ENCODE peak calls at places on chromosomes 4 and X, in seven cellular contexts. C is neuronal stem cell, Q is dorsolateral prefrontal cortex, K is thoracic aorta, L is lung, T is HCT116, U is upper lobe of right lung. V is an unnamed sample. For H3K27me3, the result is how much of the 10 kb centered on the place peaks cover.

GRCh38 chr4:5976921-5977320 is 41.3 kb downstream of the C4orf50 start:
- DNase-seq in T (no peak), C (no peak), K (no peak), U (peak), Q (no peak), L (no peak), V (peak)

GRCh38 chr4:171834640-171835039 is 21.4 kb downstream of the GALNTL6 start:
- DNase-seq in Q (no peak), K (no peak), C (no peak), U (no peak), L (no peak), T (no peak), V (no peak)

GRCh38 chr4:4866124-4866832 is 6.8 kb downstream of the MSX1 start:
- DNase-seq in U (no peak), K (no peak), Q (no peak), L (no peak), C (no peak), T (no peak), V (peak)

GRCh38 chr4:24105183-24106039 is 215.6 kb upstream of the PPARGC1A start:
- DNase-seq in T (no peak), Q (no peak), K (no peak), U (no peak), L (no peak), C (no peak), V (no peak)

GRCh38 chrX:100376581-100376980 is 33.5 kb downstream of the PCDH19 start:
- DNase-seq in T (no peak), K (no peak), L (no peak), C (no peak), Q (no peak), U (no peak), V (no peak)

GRCh38 chr4:26873391-26874026 is 12.9 kb downstream of the STIM2 start:
- DNase-seq in L (no peak), U (no peak), K (no peak), Q (no peak), C (no peak), T (no peak), V (no peak)

GRCh38 chr4:74364649-74365491 is at the start of gene EREG:
- DNase-seq in T (peak), Q (no peak), C (peak), K (no peak), U (peak), L (no peak), V (peak)

GRCh38 chr4:139898293-139898692 is 232.7 kb downstream of the MGST2 start:
- DNase-seq in K (no peak), Q (no peak), C (no peak), L (no peak), T (no peak), U (no peak), V (no peak)

GRCh38 chr4:134935320-134935719 is 733.7 kb upstream of the PABPC4L start:
- DNase-seq in Q (no peak), C (peak), K (no peak), U (no peak), T (no peak), L (no peak), V (peak)

GRCh38 chrX:14010566-14010965 is 19.1 kb downstream of the GEMIN8 start:
- DNase-seq in T (no peak), Q (no peak), U (no peak), K (no peak), L (no peak), C (no peak), V (no peak)

GRCh38 chr4:149264093-149264733 is 551.4 kb downstream of the IQCM start:
- DNase-seq in Q (no peak), C (peak), T (peak), U (no peak), L (peak), K (no peak), V (peak)

GRCh38 chr4:114361249-114361648 is 237.4 kb upstream of the UGT8 start:
- DNase-seq in Q (no peak), K (no peak), U (no peak), L (no peak), T (no peak), C (no peak), V (no peak)

GRCh38 chr4:126230244-126230643 is 915.5 kb downstream of the FAT4 start:
- DNase-seq in C (no peak), K (no peak), U (no peak), Q (no peak), T (no peak), L (no peak), V (no peak)

GRCh38 chrX:115913575-115913974 is 257.0 kb upstream of the AGTR2 start:
- DNase-seq in T (no peak), C (no peak), U (no peak), Q (no peak), K (no peak), L (no peak), V (no peak)

GRCh38 chr4:6441758-6442157 is 30.7 kb downstream of the PPP2R2C start:
- DNase-seq in K (no peak), Q (no peak), L (no peak), C (no peak), T (no peak), U (no peak), V (peak)

GRCh38 chr4:6386091-6386490 is 86.3 kb downstream of the PPP2R2C start:
- DNase-seq in Q (no peak), K (no peak), C (no peak), L (no peak), U (no peak), T (no peak), V (no peak)

GRCh38 chr4:29046166-29046565 is 1674.0 kb upstream of the PCDH7 start:
- DNase-seq in L (no peak), T (no peak), Q (no peak), K (no peak), C (no peak), U (no peak), V (no peak)

GRCh38 chrX:67613366-67613765 is 69.5 kb downstream of the AR start:
- DNase-seq in L (no peak), U (no peak), K (no peak), Q (no peak), T (no peak), C (no peak), V (no peak)

GRCh38 chr4:72326692-72327632 is 242.1 kb downstream of the ADAMTS3 start:
- DNase-seq in U (no peak), Q (no peak), C (no peak), K (no peak), L (no peak), T (peak), V (no peak)

GRCh38 chr4:69831646-69832325 is 28.2 kb downstream of the SULT1E1 start:
- DNase-seq in U (no peak), Q (no peak), T (no peak), L (no peak), K (no peak), C (no peak), V (no peak)

GRCh38 chr4:158168606-158169005 is 4.2 kb downstream of the GASK1B start:
- DNase-seq in C (no peak), L (no peak), K (no peak), T (no peak), Q (no peak), U (no peak), V (no peak)

GRCh38 chr4:76850010-76850441 is 47.9 kb downstream of the SOWAHB start:
- DNase-seq in C (no peak), Q (no peak), L (no peak), T (peak), K (no peak), U (no peak), V (no peak)

GRCh38 chr4:118280501-118281218 is 72.1 kb downstream of the PRSS12 start:
- DNase-seq in Q (no peak), L (peak), T (peak), C (peak), K (no peak), U (no peak), V (peak)
- H3K4me3 ChIP-seq in Q (no peak), L (no peak), T (peak), C (no peak), K (no peak), U (peak), V (no peak)

GRCh38 chrX:152206426-152206825 is 68.0 kb upstream of the MAGEA10 start:
- DNase-seq in Q (no peak), U (no peak), T (no peak), C (no peak), L (no peak), K (no peak), V (no peak)
- H3K27me3 ChIP-seq in Q (under half), U (under half), T (under half), C (under half), L (under half), K (under half), V (under half)

DNA sequence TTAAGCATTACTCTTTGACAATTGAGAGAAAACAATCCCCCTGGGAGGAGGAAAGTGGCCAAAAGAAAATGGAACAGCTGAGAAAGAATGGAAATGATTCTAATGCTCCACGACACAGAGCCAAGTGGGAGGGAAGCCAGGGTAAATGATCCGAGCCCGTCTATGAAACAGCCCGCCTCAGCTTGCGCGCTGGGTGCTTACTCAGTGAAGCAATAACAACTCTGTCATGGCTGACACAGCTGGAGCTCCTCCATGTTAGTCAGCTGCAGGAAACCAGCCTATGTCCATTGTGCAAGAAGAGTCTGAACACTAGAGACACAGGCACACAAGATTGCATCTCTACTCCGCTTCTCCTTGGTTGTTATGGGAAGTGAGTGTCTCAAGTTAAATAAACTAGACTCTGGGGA is 19.3 kb downstream of the NOA1 start:
- DNase-seq in Q (peak), L (peak), C (no peak), K (peak), U (no peak), T (no peak), V (no peak)
- H3K4me3 ChIP-seq in Q (peak), L (no peak), C (no peak), K (peak), U (no peak), T (no peak), V (no peak)

GRCh38 chr4:111108138-111108537 is 485.3 kb upstream of the PITX2 start:
- DNase-seq in L (no peak), T (no peak), U (no peak), Q (no peak), K (no peak), C (no peak), V (no peak)

GRCh38 chr4:111113591-111113990 is 490.7 kb upstream of the PITX2 start:
- DNase-seq in C (no peak), K (no peak), T (no peak), L (no peak), Q (no peak), U (no peak), V (no peak)
- H3K27me3 ChIP-seq in C (under half), K (under half), T (under half), L (under half), Q (under half), U (under half), V (under half)

GRCh38 chr4:182805606-182806149 is 111.5 kb downstream of the DCTD start:
- DNase-seq in T (no peak), K (no peak), U (no peak), L (no peak), C (no peak), Q (no peak), V (no peak)

GRCh38 chr4:182806259-182807252 is 110.6 kb downstream of the DCTD start:
- DNase-seq in K (no peak), C (peak), Q (peak), L (peak), T (peak), U (peak), V (peak)

GRCh38 chr4:182807841-182808548 is 109.2 kb downstream of the DCTD start:
- DNase-seq in U (no peak), C (no peak), T (no peak), Q (no peak), L (no peak), K (no peak), V (peak)

GRCh38 chr4:182808673-182809416 is 108.3 kb downstream of the DCTD start:
- DNase-seq in T (no peak), K (no peak), L (no peak), C (no peak), U (no peak), Q (no peak), V (peak)

DNA sequence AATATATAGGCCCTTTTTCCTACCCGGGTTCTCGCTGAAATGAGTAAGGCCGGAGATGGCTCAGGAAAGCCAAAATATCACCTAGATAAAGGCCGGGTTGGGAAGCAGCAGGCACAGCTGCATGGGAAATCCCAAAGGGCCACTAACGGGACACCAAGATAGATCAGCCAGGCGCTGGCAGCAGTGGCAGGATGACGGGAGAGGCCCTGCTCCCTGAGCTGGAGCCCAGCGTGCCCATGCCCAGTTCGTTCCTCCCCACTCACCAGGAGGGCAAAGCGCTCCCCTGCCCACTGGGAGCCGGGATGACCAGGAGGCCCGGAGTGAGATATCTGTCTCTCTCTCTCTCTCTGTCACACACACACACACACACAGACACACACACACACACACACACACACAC is 109.8 kb downstream of the DCTD start:
- DNase-seq in K (no peak), T (no peak), C (no peak), L (no peak), U (no peak), Q (no peak), V (peak)
- H3K4me3 ChIP-seq in K (peak), T (no peak), C (no peak), L (no peak), U (peak), Q (no peak), V (peak)

DNA sequence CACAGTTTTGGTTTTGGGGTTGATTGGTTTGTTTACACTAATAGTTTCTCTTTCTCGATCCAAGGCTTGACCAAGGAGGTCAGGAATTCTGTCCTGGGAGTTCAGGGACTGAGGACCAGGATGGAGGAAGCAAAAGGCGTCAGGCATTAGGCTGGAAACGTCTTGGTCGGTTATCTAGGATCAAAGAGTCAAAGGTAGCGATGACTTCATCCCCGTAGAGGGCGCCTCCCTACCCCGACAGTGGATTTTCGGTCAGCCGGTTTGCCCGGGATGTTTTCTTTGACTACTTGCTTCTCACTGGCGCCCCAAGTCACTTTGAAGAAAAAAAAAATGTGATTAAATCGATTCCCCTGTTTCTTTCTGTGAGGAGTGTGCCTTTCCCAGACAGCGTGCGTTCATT is 985 bp upstream of the FHDC1 start:
- DNase-seq in Q (no peak), C (peak), U (no peak), K (no peak), T (peak), L (no peak), V (peak)
- H3K27me3 ChIP-seq in Q (under half), C (under half), U (under half), K (under half), T (under half), L (under half), V (under half)

GRCh38 chr4:78137538-78137937 is 80.4 kb downstream of the FRAS1 start:
- DNase-seq in U (no peak), C (no peak), L (no peak), K (no peak), T (no peak), Q (no peak), V (no peak)

GRCh38 chr4:78138252-78138651 is 81.1 kb downstream of the FRAS1 start:
- DNase-seq in T (no peak), K (no peak), Q (no peak), U (no peak), C (no peak), L (no peak), V (no peak)

GRCh38 chr4:78131403-78131802 is 74.3 kb downstream of the FRAS1 start:
- DNase-seq in T (no peak), C (no peak), U (no peak), Q (no peak), L (no peak), K (no peak), V (no peak)

GRCh38 chr4:78136109-78137081 is 79.3 kb downstream of the FRAS1 start:
- DNase-seq in K (no peak), L (no peak), T (no peak), Q (no peak), U (no peak), C (no peak), V (no peak)
- H3K4me3 ChIP-seq in K (no peak), L (no peak), T (no peak), Q (no peak), U (no peak), C (peak), V (no peak)

DNA sequence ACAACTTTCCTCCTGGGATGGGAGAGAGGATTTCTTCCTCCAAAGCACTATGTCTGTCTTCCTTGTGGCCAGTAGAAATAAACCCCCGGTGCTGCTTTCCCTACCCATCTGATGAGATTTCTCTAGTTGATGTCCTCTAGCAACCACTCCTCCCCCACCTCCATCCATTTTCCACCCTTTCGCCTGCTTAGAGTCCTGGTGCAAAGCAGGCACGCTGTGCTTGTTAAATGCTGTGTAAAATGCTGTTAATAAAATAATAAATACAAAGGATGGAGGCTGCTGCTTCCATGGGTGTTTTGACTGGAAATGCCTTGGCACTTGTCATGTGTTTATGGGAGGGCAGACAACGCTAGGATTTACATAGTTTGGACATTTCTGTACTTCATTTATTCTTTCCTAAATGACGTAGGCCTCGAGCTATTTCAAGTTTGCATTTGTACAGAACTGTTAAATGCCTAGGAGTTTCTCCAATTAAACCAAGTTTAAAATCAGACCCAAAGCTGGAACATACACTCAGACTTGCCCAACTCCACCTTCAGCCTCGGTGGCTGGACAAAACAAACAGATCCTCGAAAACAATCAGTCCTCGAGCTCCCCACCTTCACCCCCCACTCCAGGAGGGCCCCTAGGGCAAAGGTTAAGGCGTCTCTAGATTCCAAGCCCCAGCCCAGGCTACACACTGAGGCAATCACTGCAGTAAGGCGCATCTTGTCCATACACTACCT is 10.0 kb downstream of the BCOR start:
- DNase-seq in T (no peak), U (no peak), K (no peak), L (no peak), C (no peak), Q (no peak), V (peak)
- H3K27me3 ChIP-seq in T (under half), U (under half), K (under half), L (under half), C (under half), Q (half or more), V (half or more)